ENCODE peak calls at places on chromosomes 4 and X, in seven cellular contexts. Z, Y, H, X, Q, K and V are unnamed samples.
A peak's percentile ranks its signal among the peaks of the same experiment; 100 is the strongest.

GRCh38 chr4:100949350-100949935 is 397.9 kb downstream of the PPP3CA start:
- DNase-seq in Y (no peak), K (no peak), Q (no peak), H (no peak), Z (no peak), X (peak; percentile 60), V (no peak)

GRCh38 chr4:38069271-38069760 is 109.1 kb downstream of the PTTG2 start:
- DNase-seq in Y (peak; percentile 65), Q (no peak), Z (peak; percentile 90), X (peak; percentile 72), K (peak; percentile 68), H (peak; percentile 26), V (peak; percentile 89)

GRCh38 chrX:139890991-139891700 is 41.7 kb downstream of the ATP11C start:
- DNase-seq in Q (no peak), Z (no peak), K (peak; percentile 73), H (no peak), X (peak; percentile 78), Y (no peak), V (peak; percentile 88)

GRCh38 chr4:15864771-15865566 is 73.6 kb downstream of the FGFBP1 start:
- DNase-seq in H (no peak), Y (no peak), Z (no peak), Q (no peak), X (no peak), K (peak; percentile 47), V (no peak)

GRCh38 chr4:98722000-98722399 is 63.6 kb upstream of the TSPAN5 start:
- DNase-seq in Q (no peak), K (no peak), Y (no peak), X (no peak), H (no peak), Z (no peak), V (no peak)

GRCh38 chrX:7110821-7111276 is 36.7 kb upstream of the STS start:
- DNase-seq in Y (no peak), K (no peak), H (no peak), X (no peak), Q (no peak), Z (peak; percentile 67), V (no peak)

GRCh38 chr4:101655005-101655404 is 135.5 kb upstream of the BANK1 start:
- DNase-seq in Y (no peak), X (no peak), K (peak; percentile 16), H (no peak), Q (no peak), Z (no peak), V (no peak)

GRCh38 chrX:65994519-65995501 is 45.1 kb downstream of the VSIG4 start:
- DNase-seq in Z (no peak), H (no peak), Q (no peak), X (no peak), K (no peak), Y (no peak), V (no peak)

GRCh38 chrX:26783512-26784225 is 567.7 kb downstream of the MAGEB5 start:
- DNase-seq in Z (peak; percentile 60), X (peak; percentile 5), K (peak; percentile 35), Y (peak; percentile 42), H (peak; percentile 0), Q (peak; percentile 17), V (peak; percentile 11)

GRCh38 chr4:71992571-71992970 is 39.2 kb upstream of the NPFFR2 start:
- DNase-seq in Y (no peak), X (peak; percentile 29), Q (no peak), K (no peak), Z (no peak), H (no peak), V (no peak)

GRCh38 chrX:83510466-83511181 is 2.5 kb downstream of the POU3F4 start:
- DNase-seq in X (no peak), K (no peak), H (no peak), Z (peak; percentile 32), Q (no peak), Y (peak; percentile 37), V (no peak)

GRCh38 chr4:8773124-8773931 is 98.3 kb downstream of the HMX1 start:
- DNase-seq in Z (no peak), K (no peak), Q (no peak), H (no peak), X (no peak), Y (no peak), V (no peak)

GRCh38 chr4:143597271-143597670 is 83.8 kb downstream of the SMARCA5 start:
- DNase-seq in Z (no peak), Q (no peak), K (no peak), Y (no peak), H (no peak), X (no peak), V (no peak)

GRCh38 chrX:19372170-19373033 is 28.7 kb downstream of the PDHA1 start:
- DNase-seq in K (peak; percentile 74), X (peak; percentile 69), Q (no peak), H (peak; percentile 53), Y (peak; percentile 71), Z (peak; percentile 74), V (peak; percentile 59)

GRCh38 chr4:128917781-128918180 is 108.3 kb downstream of the JADE1 start:
- DNase-seq in K (no peak), H (no peak), Z (no peak), Y (no peak), X (no peak), Q (no peak), V (no peak)

GRCh38 chr4:111362891-111363290 is 740.0 kb upstream of the PITX2 start:
- DNase-seq in K (no peak), X (peak; percentile 20), Z (peak; percentile 1), Y (no peak), H (no peak), Q (no peak), V (peak; percentile 35)

GRCh38 chr4:159443975-159444374 is 341.1 kb downstream of the RAPGEF2 start:
- DNase-seq in Q (no peak), H (no peak), K (no peak), X (peak; percentile 68), Z (no peak), Y (no peak), V (peak; percentile 77)

GRCh38 chrX:120450163-120450562 is 18.9 kb downstream of the LAMP2 start:
- DNase-seq in Y (no peak), X (no peak), Z (peak; percentile 4), K (no peak), Q (no peak), H (no peak), V (no peak)

GRCh38 chr4:85114526-85114925 is 148.0 kb upstream of the WDFY3 start:
- DNase-seq in K (no peak), H (no peak), X (no peak), Z (no peak), Y (no peak), Q (no peak), V (no peak)
- H4K8ac ChIP-seq in K (no peak overlapping the region), H (no peak overlapping the region), X (no peak overlapping the region), Z (no peak overlapping the region), Y (no peak overlapping the region), Q (no peak overlapping the region), V (no peak overlapping the region)

GRCh38 chr4:144670776-144671175 is 24.8 kb downstream of the HHIP start:
- DNase-seq in X (no peak), Z (no peak), Q (no peak), Y (no peak), K (no peak), H (no peak), V (no peak)

GRCh38 chr4:144667500-144667899 is 21.5 kb downstream of the HHIP start:
- DNase-seq in K (no peak), Q (no peak), Y (no peak), X (peak; percentile 12), Z (no peak), H (no peak), V (no peak)

GRCh38 chr4:144663852-144664488 is 18.0 kb downstream of the HHIP start:
- DNase-seq in H (no peak), Q (no peak), Z (no peak), X (no peak), K (no peak), Y (no peak), V (no peak)

GRCh38 chr4:144666539-144667175 is 20.7 kb downstream of the HHIP start:
- DNase-seq in Q (no peak), Z (peak; percentile 33), Y (no peak), H (no peak), X (peak; percentile 3), K (no peak), V (peak; percentile 65)
- H4K8ac ChIP-seq in Q (no peak overlapping the region), Z (no peak overlapping the region), Y (no peak overlapping the region), H (no peak overlapping the region), X (no peak overlapping the region), K (no peak overlapping the region), V (no peak overlapping the region)

GRCh38 chrX:3679669-3680068 is 33.8 kb downstream of the PRKX start:
- DNase-seq in Z (no peak), K (no peak), Y (no peak), H (no peak), Q (no peak), X (no peak), V (no peak)

GRCh38 chrX:3680459-3680858 is 33.0 kb downstream of the PRKX start:
- DNase-seq in Z (no peak), H (no peak), Q (no peak), K (no peak), X (peak; percentile 11), Y (no peak), V (peak; percentile 16)

GRCh38 chrX:3678287-3678686 is 35.2 kb downstream of the PRKX start:
- DNase-seq in H (no peak), X (peak; percentile 44), Z (no peak), Q (no peak), K (no peak), Y (no peak), V (peak; percentile 29)
- H4K8ac ChIP-seq in H (no peak overlapping the region), X (no peak overlapping the region), Z (no peak overlapping the region), Q (no peak overlapping the region), K (no peak overlapping the region), Y (no peak overlapping the region), V (no peak overlapping the region)

DNA sequence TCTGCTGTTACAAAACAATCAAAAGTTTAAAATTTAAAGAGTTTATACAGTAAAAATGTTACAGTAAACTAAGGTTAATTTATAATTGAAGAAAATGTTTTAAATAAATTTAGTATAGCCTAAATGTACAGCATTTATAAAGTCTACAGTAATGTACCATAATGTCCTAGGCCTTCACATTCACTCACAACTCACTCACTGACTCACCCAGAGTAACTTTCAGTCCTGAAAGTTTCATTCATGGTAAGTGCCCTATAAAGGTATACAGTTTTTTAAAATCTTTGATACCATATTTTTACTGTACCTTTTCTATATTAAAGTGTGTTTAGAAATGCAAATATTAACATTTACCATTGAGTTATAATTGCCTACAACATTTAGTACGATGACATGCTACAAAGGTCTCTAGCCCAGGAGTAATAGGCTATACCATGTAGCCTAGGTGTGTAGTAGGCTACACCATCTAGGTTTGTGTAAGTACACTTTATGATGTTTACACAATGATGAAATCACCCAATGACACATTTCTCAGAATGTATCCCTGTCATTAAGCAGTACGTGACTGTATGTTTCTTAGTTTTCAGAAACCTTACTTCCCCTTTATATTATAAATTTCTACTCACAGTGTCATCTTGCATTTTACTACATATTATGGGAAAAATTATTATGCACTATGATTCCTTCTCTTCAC is 320.8 kb downstream of the ADAM29 start:
- DNase-seq in K (no peak), H (no peak), Q (no peak), X (no peak), Z (no peak), Y (no peak), V (no peak)
- H4K8ac ChIP-seq in K (no peak overlapping the region), H (no peak overlapping the region), Q (no peak overlapping the region), X (no peak overlapping the region), Z (no peak overlapping the region), Y (no peak overlapping the region), V (no peak overlapping the region)

GRCh38 chr4:165524532-165525190 is 145.9 kb downstream of the CPE start:
- DNase-seq in K (no peak), X (no peak), Z (no peak), Y (no peak), H (no peak), Q (no peak), V (no peak)
- H4K8ac ChIP-seq in K (no peak overlapping the region), X (no peak overlapping the region), Z (no peak overlapping the region), Y (no peak overlapping the region), H (no peak overlapping the region), Q (no peak overlapping the region), V (no peak overlapping the region)